ENCODE peak calls at places on chromosomes 16 and 17, in four cellular contexts. One of them, this sample, is unnamed.

GRCh38 chr17:65022751-65023421 is 33.7 kb downstream of the GNA13 start:
- DNase-seq in GM12878: peak
- DNase-seq in K562: no peak
- DNase-seq in HepG2: peak
- DNase-seq in this sample: no peak

GRCh38 chr16:48353565-48354163 is 31.5 kb downstream of the SIAH1 start:
- DNase-seq in GM12878: peak
- DNase-seq in K562: peak
- DNase-seq in HepG2: peak
- DNase-seq in this sample: peak

GRCh38 chr16:84143784-84144199 is 1.2 kb downstream of the HSDL1 start:
- DNase-seq in HepG2: no peak
- DNase-seq in K562: peak
- DNase-seq in GM12878: no peak
- DNase-seq in this sample: no peak

GRCh38 chr17:78766743-78767294 is 15.3 kb downstream of the CYTH1 start:
- DNase-seq in HepG2: no peak
- DNase-seq in K562: no peak
- DNase-seq in GM12878: no peak
- DNase-seq in this sample: no peak

GRCh38 chr17:17128476-17129075 is 77.6 kb downstream of the PLD6 start:
- DNase-seq in HepG2: no peak
- DNase-seq in GM12878: no peak
- DNase-seq in K562: no peak
- DNase-seq in this sample: no peak

GRCh38 chr17:43946766-43947165 is 4.5 kb upstream of the PPY start:
- DNase-seq in HepG2: no peak
- DNase-seq in GM12878: no peak
- DNase-seq in K562: no peak
- DNase-seq in this sample: no peak

GRCh38 chr16:31093132-31093703 is 1.4 kb downstream of the VKORC1 start:
- DNase-seq in GM12878: no peak
- DNase-seq in HepG2: peak
- DNase-seq in K562: peak
- DNase-seq in this sample: peak

GRCh38 chr17:55246583-55246982 is 18.2 kb upstream of the HLF start:
- DNase-seq in GM12878: no peak
- DNase-seq in HepG2: no peak
- DNase-seq in K562: no peak
- DNase-seq in this sample: no peak

GRCh38 chr17:31067699-31068184 is 27.0 kb upstream of the NF1 start:
- DNase-seq in HepG2: peak
- DNase-seq in K562: no peak
- DNase-seq in GM12878: no peak
- DNase-seq in this sample: no peak

GRCh38 chr17:77502626-77503292 is 362.0 kb downstream of the SEC14L1 start:
- DNase-seq in HepG2: no peak
- DNase-seq in GM12878: no peak
- DNase-seq in K562: no peak
- DNase-seq in this sample: peak

GRCh38 chr17:8939496-8940334 is 25.8 kb downstream of the PIK3R5 start:
- DNase-seq in GM12878: peak
- DNase-seq in HepG2: no peak
- DNase-seq in K562: no peak
- DNase-seq in this sample: no peak

GRCh38 chr16:22847690-22848089 is 33.7 kb downstream of the HS3ST2 start:
- DNase-seq in HepG2: no peak
- DNase-seq in GM12878: no peak
- DNase-seq in K562: no peak
- DNase-seq in this sample: no peak

GRCh38 chr16:87163637-87164036 is 153.6 kb downstream of the C16orf95 start:
- DNase-seq in HepG2: no peak
- DNase-seq in GM12878: no peak
- DNase-seq in K562: no peak
- DNase-seq in this sample: no peak

GRCh38 chr17:57603978-57604377 is 141.1 kb downstream of the CCDC182 start:
- DNase-seq in K562: no peak
- DNase-seq in GM12878: peak
- DNase-seq in HepG2: no peak
- DNase-seq in this sample: no peak

GRCh38 chr17:60766778-60767190 is 89.1 kb downstream of the BCAS3 start:
- DNase-seq in K562: peak
- DNase-seq in HepG2: peak
- DNase-seq in GM12878: no peak
- DNase-seq in this sample: peak

GRCh38 chr16:25064967-25065366 is 46.6 kb upstream of the LCMT1 start:
- DNase-seq in GM12878: no peak
- DNase-seq in K562: no peak
- DNase-seq in HepG2: peak
- DNase-seq in this sample: no peak

GRCh38 chr17:31627960-31628359 is 231.1 kb downstream of the COPRS start:
- DNase-seq in K562: no peak
- DNase-seq in HepG2: no peak
- DNase-seq in GM12878: no peak
- DNase-seq in this sample: no peak

GRCh38 chr16:52611817-52612673 is 65.1 kb upstream of the TOX3 start:
- DNase-seq in HepG2: peak
- DNase-seq in GM12878: no peak
- DNase-seq in K562: no peak
- DNase-seq in this sample: no peak

GRCh38 chr16:1438229-1439057 is 5.9 kb downstream of the CCDC154 start:
- DNase-seq in HepG2: no peak
- DNase-seq in GM12878: no peak
- DNase-seq in K562: no peak
- DNase-seq in this sample: no peak

GRCh38 chr17:36870618-36871002 is 66.7 kb upstream of the LHX1 start:
- DNase-seq in K562: no peak
- DNase-seq in GM12878: no peak
- DNase-seq in HepG2: no peak
- DNase-seq in this sample: no peak

GRCh38 chr17:36867716-36868115 is 69.6 kb upstream of the LHX1 start:
- DNase-seq in K562: no peak
- DNase-seq in GM12878: no peak
- DNase-seq in HepG2: no peak
- DNase-seq in this sample: no peak

GRCh38 chr17:36864827-36865320 is 72.4 kb upstream of the LHX1 start:
- DNase-seq in K562: no peak
- DNase-seq in HepG2: no peak
- DNase-seq in GM12878: no peak
- DNase-seq in this sample: no peak

GRCh38 chr17:36869856-36870617 is 67.2 kb upstream of the LHX1 start:
- DNase-seq in K562: peak
- DNase-seq in GM12878: no peak
- DNase-seq in HepG2: no peak
- DNase-seq in this sample: peak

GRCh38 chr17:36869441-36869840 is 67.8 kb upstream of the LHX1 start:
- DNase-seq in K562: no peak
- DNase-seq in HepG2: no peak
- DNase-seq in GM12878: no peak
- DNase-seq in this sample: no peak
- TF ChIP-seq ETV6 in K562: no peak
- TF ChIP-seq ETV6 in HepG2: no peak
- TF ChIP-seq ETV6 in GM12878: no peak
- TF ChIP-seq ETV6 in this sample: no peak

GRCh38 chr17:45366049-45366448 is 49.2 kb upstream of the MAP3K14 start:
- DNase-seq in K562: no peak
- DNase-seq in HepG2: no peak
- DNase-seq in GM12878: no peak
- DNase-seq in this sample: no peak

GRCh38 chr17:45366691-45367090 is 49.9 kb upstream of the MAP3K14 start:
- DNase-seq in GM12878: no peak
- DNase-seq in K562: no peak
- DNase-seq in HepG2: no peak
- DNase-seq in this sample: no peak

GRCh38 chr17:45368661-45369060 is 51.8 kb upstream of the MAP3K14 start:
- DNase-seq in HepG2: no peak
- DNase-seq in GM12878: no peak
- DNase-seq in K562: no peak
- DNase-seq in this sample: no peak

GRCh38 chr17:45364531-45365390 is 47.9 kb upstream of the MAP3K14 start:
- DNase-seq in K562: no peak
- DNase-seq in GM12878: no peak
- DNase-seq in HepG2: no peak
- DNase-seq in this sample: peak

GRCh38 chr17:45367216-45367615 is 50.4 kb upstream of the MAP3K14 start:
- DNase-seq in HepG2: no peak
- DNase-seq in GM12878: no peak
- DNase-seq in K562: no peak
- DNase-seq in this sample: no peak
- TF ChIP-seq USF2 in HepG2: no peak
- TF ChIP-seq USF2 in GM12878: no peak
- TF ChIP-seq USF2 in K562: no peak
- TF ChIP-seq USF2 in this sample: no peak

DNA sequence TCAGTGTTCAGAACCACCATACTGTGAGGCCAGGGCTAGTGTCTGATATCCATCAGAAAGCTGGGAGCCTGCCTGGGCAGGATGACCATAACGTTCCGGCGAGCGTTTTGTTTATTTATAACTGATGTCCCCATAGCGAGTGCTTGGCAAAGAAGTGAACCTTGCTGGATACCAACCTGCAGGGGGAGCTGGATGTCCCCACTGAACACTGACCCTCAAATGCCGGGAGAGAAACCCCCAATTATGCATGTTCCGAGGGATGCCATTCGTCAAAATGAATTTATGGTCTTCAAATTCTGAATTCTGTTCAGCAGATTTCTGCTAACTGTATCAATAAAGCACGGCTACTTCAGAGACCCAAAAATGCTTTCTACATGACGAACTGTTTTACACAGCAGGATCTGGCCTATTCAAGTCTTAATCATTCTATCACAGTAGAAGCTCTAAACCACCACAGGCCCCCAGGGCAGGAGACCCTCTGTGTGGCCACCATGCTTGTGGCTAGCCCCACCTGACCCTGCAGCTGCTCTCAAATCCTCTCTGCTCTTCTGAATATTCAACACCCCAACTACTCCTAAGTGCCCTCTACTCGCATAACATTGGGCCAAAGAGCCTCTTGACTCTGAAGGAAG is 15.2 kb downstream of the MED24 start:
- DNase-seq in K562: peak
- DNase-seq in HepG2: peak
- DNase-seq in GM12878: no peak
- DNase-seq in this sample: peak
- TF ChIP-seq ETV6 in K562: no peak
- TF ChIP-seq ETV6 in HepG2: no peak
- TF ChIP-seq ETV6 in GM12878: no peak
- TF ChIP-seq ETV6 in this sample: no peak

GRCh38 chr16:5010576-5011329 is 23.0 kb downstream of the NAGPA start:
- DNase-seq in GM12878: no peak
- DNase-seq in HepG2: peak
- DNase-seq in K562: no peak
- DNase-seq in this sample: peak
- TF ChIP-seq USF2 in GM12878: no peak
- TF ChIP-seq USF2 in HepG2: peak
- TF ChIP-seq USF2 in K562: no peak
- TF ChIP-seq USF2 in this sample: peak

This sample was measured in WTC11.